ENCODE peak calls at places on chromosome 1, in seven cellular contexts. X is GM12878, Z is H1, R is breast epithelium, E is stomach, M is spleen, V is sigmoid colon. Q is an unnamed sample. For H3K4me1, the result is how much of the 10 kb centered on the place peaks cover.

GRCh38 chr1:183124259-183124658 is 61.8 kb upstream of the LAMC2 start:
- DNase-seq in X (no peak), E (no peak), M (no peak), R (no peak), Z (no peak), V (no peak), Q (no peak)

GRCh38 chr1:234730542-234731370 is 120.8 kb upstream of the IRF2BP2 start:
- DNase-seq in M (no peak), V (peak), X (peak), Z (no peak), E (no peak), R (no peak), Q (no peak)

GRCh38 chr1:111723091-111723806 is 15.9 kb downstream of the INKA2 start:
- DNase-seq in X (no peak), V (no peak), Z (no peak), E (no peak), M (no peak), R (no peak), Q (no peak)

GRCh38 chr1:202861420-202862121 is 27.4 kb downstream of the RABIF start:
- DNase-seq in E (peak), X (no peak), Z (peak), M (peak), V (peak), R (peak), Q (peak)

GRCh38 chr1:77438239-77438913 is 156.6 kb downstream of the AK5 start:
- DNase-seq in R (no peak), E (no peak), Z (no peak), X (no peak), M (no peak), V (no peak), Q (no peak)

GRCh38 chr1:51175278-51175677 is 60.8 kb upstream of the RNF11 start:
- DNase-seq in E (no peak), R (no peak), M (no peak), X (no peak), Z (no peak), V (no peak), Q (no peak)

GRCh38 chr1:205346956-205347574 is 9.7 kb downstream of the KLHDC8A start:
- DNase-seq in M (peak), Z (no peak), X (no peak), E (no peak), R (no peak), V (no peak), Q (no peak)

GRCh38 chr1:46070164-46070814 is 62.1 kb downstream of the PIK3R3 start:
- DNase-seq in Z (no peak), X (no peak), V (no peak), E (no peak), M (no peak), R (no peak), Q (peak)

GRCh38 chr1:161258439-161259386 is at the start of gene PCP4L1:
- DNase-seq in Z (peak), V (peak), M (peak), X (no peak), R (no peak), E (peak), Q (peak)

GRCh38 chr1:48730164-48730864 is 46.4 kb downstream of the BEND5 start:
- DNase-seq in E (no peak), X (no peak), V (no peak), R (no peak), M (no peak), Z (no peak), Q (no peak)

GRCh38 chr1:177912991-177913390 is 56.9 kb downstream of the SEC16B start:
- DNase-seq in E (peak), X (no peak), Z (no peak), V (no peak), M (no peak), R (no peak), Q (no peak)

GRCh38 chr1:20660363-20661234 is 570 bp downstream of the DDOST start:
- DNase-seq in M (no peak), Z (no peak), E (no peak), V (no peak), X (no peak), R (no peak), Q (no peak)

GRCh38 chr1:93061895-93062792 is 16.9 kb upstream of the MTF2 start:
- DNase-seq in M (no peak), Z (no peak), X (no peak), E (peak), V (no peak), R (no peak), Q (no peak)

GRCh38 chr1:37028981-37029617 is 5.2 kb downstream of the GRIK3 start:
- DNase-seq in E (no peak), M (no peak), Z (peak), R (no peak), V (no peak), X (peak), Q (no peak)

GRCh38 chr1:248757784-248758195 is 2.2 kb upstream of the LYPD8 start:
- DNase-seq in X (no peak), M (no peak), E (no peak), Z (no peak), V (no peak), R (no peak), Q (no peak)

GRCh38 chr1:241722984-241723383 is 70.9 kb downstream of the WDR64 start:
- DNase-seq in E (no peak), R (no peak), V (no peak), X (no peak), Z (no peak), M (no peak), Q (no peak)

GRCh38 chr1:226649780-226650179 is 89.3 kb downstream of the ITPKB start:
- DNase-seq in Z (no peak), V (no peak), E (no peak), X (no peak), M (peak), R (no peak), Q (no peak)

GRCh38 chr1:204503122-204503912 is 8.7 kb upstream of the PIK3C2B start:
- DNase-seq in E (no peak), M (no peak), R (no peak), V (no peak), Z (no peak), X (no peak), Q (no peak)

GRCh38 chr1:234479866-234480265 is 887 bp upstream of the TARBP1 start:
- DNase-seq in V (no peak), M (peak), E (no peak), X (no peak), R (no peak), Z (no peak), Q (no peak)

GRCh38 chr1:162987866-162988265 is 81.3 kb upstream of the RGS4 start:
- DNase-seq in E (no peak), Z (no peak), M (no peak), R (no peak), X (no peak), V (no peak), Q (no peak)

GRCh38 chr1:2112280-2112701 is 62.1 kb downstream of the PRKCZ start:
- DNase-seq in X (peak), V (no peak), M (no peak), E (no peak), R (no peak), Z (no peak), Q (peak)

GRCh38 chr1:103254691-103255090 is 146.4 kb upstream of the COL11A1 start:
- DNase-seq in M (no peak), Z (no peak), R (no peak), V (no peak), E (no peak), X (no peak), Q (no peak)

GRCh38 chr1:212141404-212141803 is 105.9 kb downstream of the DTL start:
- DNase-seq in V (no peak), Z (no peak), E (no peak), M (no peak), R (no peak), X (no peak), Q (no peak)

GRCh38 chr1:222815367-222815765 is 527 bp downstream of the DISP1 start:
- DNase-seq in M (no peak), V (peak), X (no peak), E (no peak), Z (no peak), R (peak), Q (peak)

GRCh38 chr1:23370744-23371710 is 1.4 kb upstream of the ZNF436 start:
- DNase-seq in V (no peak), Z (peak), M (no peak), E (no peak), X (no peak), R (no peak), Q (peak)

GRCh38 chr1:54069792-54070548 is 16.6 kb downstream of the TCEANC2 start:
- DNase-seq in M (no peak), R (no peak), Z (no peak), E (no peak), X (no peak), V (no peak), Q (no peak)

GRCh38 chr1:8135250-8135649 is 109.1 kb upstream of the ERRFI1 start:
- DNase-seq in X (no peak), R (no peak), V (no peak), Z (no peak), E (no peak), M (no peak), Q (no peak)

GRCh38 chr1:19563336-19564097 is 78.2 kb upstream of the CAPZB start:
- DNase-seq in V (peak), E (peak), R (no peak), Z (no peak), M (no peak), X (no peak), Q (peak)

GRCh38 chr1:30318413-30318812 is 405.0 kb downstream of the MATN1 start:
- DNase-seq in V (no peak), R (no peak), E (peak), M (peak), X (no peak), Z (no peak), Q (peak)

GRCh38 chr1:205447457-205448415 is 8.1 kb downstream of the BLACAT1 start:
- DNase-seq in R (no peak), X (no peak), M (peak), V (no peak), Z (no peak), E (no peak), Q (peak)

GRCh38 chr1:235050911-235051360 is 77.7 kb downstream of the TOMM20 start:
- DNase-seq in X (no peak), V (no peak), R (no peak), Z (no peak), M (no peak), E (no peak), Q (no peak)

GRCh38 chr1:225998560-225999226 is 450 bp downstream of the SDE2 start:
- DNase-seq in V (no peak), M (no peak), E (no peak), R (no peak), X (no peak), Z (no peak), Q (no peak)

GRCh38 chr1:184061396-184062003 is 10.0 kb downstream of the TSEN15 start:
- DNase-seq in V (no peak), M (no peak), R (no peak), E (no peak), X (no peak), Z (no peak), Q (no peak)

GRCh38 chr1:200907611-200908097 is 13.0 kb downstream of the INAVA start:
- DNase-seq in E (no peak), V (peak), M (peak), R (no peak), X (peak), Z (no peak), Q (no peak)

DNA sequence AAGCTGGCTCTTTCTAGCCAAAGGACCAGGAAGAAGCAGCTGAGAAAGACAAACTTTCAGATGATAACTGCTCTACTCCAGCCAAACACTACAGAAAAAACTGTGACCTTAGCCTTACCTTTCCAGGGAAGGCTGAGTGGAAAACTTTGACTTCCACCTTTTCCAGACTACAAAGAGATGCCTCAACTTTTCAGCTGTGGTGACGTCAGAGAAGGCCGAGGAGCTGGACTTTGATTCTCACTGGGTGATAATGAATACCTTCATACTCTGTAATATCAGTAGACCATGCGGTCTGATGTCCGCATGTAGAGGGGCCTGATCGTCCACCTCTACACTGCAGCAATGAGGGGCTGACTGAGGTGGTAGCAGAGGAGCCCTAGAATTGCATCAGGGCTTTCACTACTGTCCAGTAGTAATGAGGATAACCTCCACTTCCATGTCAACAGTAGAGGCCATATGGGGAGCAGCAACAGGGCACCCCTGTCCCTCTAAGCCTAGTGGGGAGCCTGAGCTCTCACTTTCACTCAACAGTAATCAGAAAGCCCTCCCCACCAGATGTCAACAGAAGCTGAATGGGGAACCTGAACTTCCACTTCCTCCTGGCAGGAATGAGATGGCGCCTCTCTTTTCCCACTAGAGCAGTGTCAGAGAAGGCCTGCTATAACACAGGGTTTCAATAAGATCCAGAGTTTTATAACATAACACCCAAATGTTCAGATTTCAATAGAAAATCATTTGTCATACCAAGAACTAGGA is 28.4 kb upstream of the PADI1 start:
- DNase-seq in M (no peak), R (no peak), X (no peak), V (no peak), E (no peak), Z (no peak), Q (no peak)
- TF ChIP-seq POLR2A in M (no peak), R (no peak), X (no peak), V (no peak), E (no peak), Z (no peak), Q (no peak)

GRCh38 chr1:31487143-31487542 is 74.1 kb downstream of the SERINC2 start:
- DNase-seq in V (no peak), M (no peak), X (no peak), R (no peak), Z (no peak), E (no peak), Q (no peak)
- TF ChIP-seq POLR2AphosphoS5 in V (no peak), M (no peak), X (no peak), R (no peak), Z (no peak), E (no peak), Q (no peak)

DNA sequence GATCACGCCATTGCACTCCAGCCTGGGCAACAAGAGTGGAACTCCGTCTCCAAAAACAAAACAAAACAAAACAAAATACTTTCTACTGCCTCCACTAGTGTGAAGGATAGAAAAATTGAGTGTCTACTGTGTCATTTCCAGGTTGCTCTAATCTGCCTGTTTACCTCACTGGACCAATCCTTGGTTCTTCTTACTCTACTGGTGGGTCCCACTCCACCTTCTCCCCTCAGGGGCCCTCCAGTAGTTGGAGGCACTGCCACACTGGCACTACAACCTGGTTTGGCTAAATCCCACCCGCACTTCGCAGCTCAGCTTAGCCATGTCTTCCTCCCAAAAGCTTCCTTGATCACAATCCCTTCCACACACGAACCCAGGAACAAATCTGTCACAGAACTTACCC is 2.7 kb downstream of the TAF5L start:
- DNase-seq in E (no peak), Z (no peak), X (no peak), M (no peak), R (no peak), V (no peak), Q (no peak)
- H3K4me1 ChIP-seq in E (half or more), Z (under half), X (under half), M (half or more), R (under half), V (under half), Q (under half)

DNA sequence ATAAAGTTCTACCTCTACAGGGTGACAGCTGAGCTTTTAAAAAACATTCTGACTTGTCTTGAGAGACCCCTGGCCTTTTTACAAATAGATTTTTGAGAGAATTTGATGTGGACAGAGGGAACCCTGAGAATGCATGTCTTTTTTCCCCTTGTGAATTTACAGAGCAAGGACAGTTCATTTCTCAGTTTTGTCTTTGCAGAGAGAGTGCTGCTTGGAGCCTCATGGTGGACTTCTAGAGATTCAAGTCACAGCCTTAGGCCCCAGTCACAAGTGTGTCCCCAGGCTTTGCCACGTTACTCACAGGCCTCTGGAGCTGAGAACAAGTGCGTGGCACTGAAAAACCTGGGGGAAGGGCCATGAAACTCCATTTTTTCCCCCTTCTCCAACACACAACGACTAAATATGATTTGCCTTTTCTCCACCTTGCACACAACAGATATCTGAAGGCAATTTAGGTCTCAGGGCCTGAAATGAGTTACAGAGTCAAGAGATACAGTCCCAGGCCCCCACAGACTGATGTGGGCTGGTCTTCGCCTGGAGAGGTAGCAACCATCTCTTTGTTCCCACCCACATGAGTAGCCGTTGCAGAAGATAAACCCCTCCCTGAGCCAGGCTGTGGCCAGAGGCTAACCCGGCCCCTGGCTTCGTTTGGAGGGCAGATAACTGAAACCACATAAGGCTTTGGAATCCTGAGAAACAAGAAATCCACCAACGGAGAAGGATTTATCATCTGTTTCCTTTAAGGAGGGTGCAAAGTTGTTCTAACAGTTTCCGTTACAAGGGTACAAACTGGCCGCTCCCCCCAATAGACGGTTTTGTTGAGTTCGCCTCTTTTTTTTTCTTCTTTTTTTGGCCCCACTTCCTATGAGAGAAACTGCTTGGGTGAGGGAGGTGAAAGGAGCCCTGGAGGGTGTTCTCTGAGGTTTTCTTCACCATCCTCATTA is 1.0 kb upstream of the PIGV start:
- DNase-seq in Z (no peak), X (no peak), M (peak), V (peak), R (no peak), E (peak), Q (peak)
- TF ChIP-seq POLR2A in Z (no peak), X (peak), M (peak), V (no peak), R (no peak), E (no peak), Q (no peak)